ENCODE peak calls at places on chromosome 2, in seven cellular contexts. U, Y, H, P, G, Z and S are unnamed samples.

GRCh38 chr2:158936978-158937377 is 31.5 kb upstream of the TANC1 start:
- DNase-seq in P (peak), U (peak), G (no peak), Y (no peak), Z (no peak), H (peak), S (no peak)

GRCh38 chr2:152403395-152403794 is 68.4 kb downstream of the FMNL2 start:
- DNase-seq in Z (no peak), H (no peak), P (no peak), Y (no peak), U (no peak), G (no peak), S (no peak)

GRCh38 chr2:171393487-171393886 is 40.3 kb downstream of the METTL8 start:
- DNase-seq in P (no peak), Y (no peak), U (no peak), G (no peak), Z (no peak), H (no peak), S (no peak)

GRCh38 chr2:84959045-84959493 is 11.9 kb upstream of the KCMF1 start:
- DNase-seq in Y (no peak), U (peak), H (no peak), Z (no peak), P (peak), G (peak), S (no peak)

GRCh38 chr2:164456599-164456998 is 164.7 kb downstream of the GRB14 start:
- DNase-seq in P (peak), H (no peak), G (no peak), Z (no peak), U (no peak), Y (no peak), S (no peak)

GRCh38 chr2:152466041-152466440 is 131.1 kb downstream of the FMNL2 start:
- DNase-seq in Y (peak), Z (no peak), G (no peak), H (no peak), P (no peak), U (peak), S (no peak)

GRCh38 chr2:96107883-96108551 is 8.4 kb downstream of the ADRA2B start:
- DNase-seq in Y (no peak), U (no peak), P (no peak), Z (no peak), H (no peak), G (peak), S (no peak)

GRCh38 chr2:115161531-115162453 is 719.4 kb downstream of the DPP10 start:
- DNase-seq in G (no peak), Y (no peak), H (no peak), Z (peak), U (no peak), P (no peak), S (no peak)

GRCh38 chr2:127096718-127097470 is 10.1 kb downstream of the BIN1 start:
- DNase-seq in G (no peak), P (no peak), Y (no peak), Z (no peak), U (no peak), H (no peak), S (no peak)

GRCh38 chr2:192960945-192961344 is 766.2 kb upstream of the TMEFF2 start:
- DNase-seq in H (no peak), Y (no peak), P (no peak), G (no peak), Z (no peak), U (peak), S (no peak)

GRCh38 chr2:145957929-145958328 is 1438.0 kb upstream of the ZEB2 start:
- DNase-seq in U (peak), Y (no peak), P (no peak), H (no peak), Z (no peak), G (no peak), S (no peak)

GRCh38 chr2:29425866-29426265 is 310.7 kb downstream of the CLIP4 start:
- DNase-seq in G (no peak), H (no peak), P (no peak), Y (no peak), Z (no peak), U (peak), S (no peak)

GRCh38 chr2:160324161-160324768 is 124.2 kb upstream of the ITGB6 start:
- DNase-seq in U (peak), Z (peak), G (peak), Y (peak), H (peak), P (peak), S (no peak)

DNA sequence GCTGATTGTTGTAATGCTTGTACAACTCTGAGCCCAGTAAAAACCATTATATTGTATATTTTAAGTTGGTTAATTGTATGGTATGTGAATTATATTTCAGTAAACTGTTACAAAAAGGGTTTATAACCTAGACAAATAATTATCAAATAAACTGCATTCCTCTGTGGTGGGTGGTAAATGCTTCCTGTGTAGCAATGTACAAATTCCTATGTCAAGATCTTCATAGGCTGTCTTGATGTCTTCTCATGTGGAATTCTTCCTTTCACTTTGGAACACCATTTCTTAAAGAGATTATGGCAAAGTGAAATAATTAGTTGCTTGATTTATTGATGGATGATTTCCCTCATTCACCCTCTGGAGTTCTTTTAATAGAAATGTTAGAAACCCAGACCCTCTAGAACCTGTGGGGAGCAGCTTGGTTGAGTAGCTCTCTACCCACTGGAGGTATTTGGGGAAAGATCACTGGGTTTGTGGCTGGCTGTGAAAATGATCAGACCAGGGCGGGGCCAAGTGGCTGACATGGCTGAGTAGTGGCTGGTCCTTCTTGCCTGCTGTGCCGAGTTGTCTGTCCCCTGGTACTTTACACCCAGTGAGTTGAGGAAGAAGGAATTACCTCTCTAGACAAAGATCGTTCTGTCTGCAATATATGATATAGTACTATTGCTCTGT is 22.4 kb upstream of the MGAT5 start:
- DNase-seq in P (no peak), G (no peak), U (no peak), Y (no peak), H (no peak), Z (no peak), S (no peak)
- H3K4me3 ChIP-seq in P (no peak), G (no peak), U (no peak), Y (no peak), H (no peak), Z (no peak), S (no peak)

GRCh38 chr2:223837290-223838061 is at the start of gene AP1S3:
- DNase-seq in Y (peak), H (peak), U (peak), P (peak), G (peak), Z (peak), S (no peak)

GRCh38 chr2:223847410-223847809 is 10.0 kb upstream of the AP1S3 start:
- DNase-seq in H (no peak), G (no peak), Y (no peak), P (no peak), U (no peak), Z (peak), S (no peak)

GRCh38 chr2:223835701-223836532 is 1.5 kb downstream of the AP1S3 start:
- DNase-seq in H (no peak), P (no peak), Y (no peak), G (no peak), Z (peak), U (peak), S (no peak)

GRCh38 chr2:223846524-223846923 is 9.1 kb upstream of the AP1S3 start:
- DNase-seq in P (peak), U (peak), Y (no peak), G (no peak), Z (no peak), H (no peak), S (peak)

DNA sequence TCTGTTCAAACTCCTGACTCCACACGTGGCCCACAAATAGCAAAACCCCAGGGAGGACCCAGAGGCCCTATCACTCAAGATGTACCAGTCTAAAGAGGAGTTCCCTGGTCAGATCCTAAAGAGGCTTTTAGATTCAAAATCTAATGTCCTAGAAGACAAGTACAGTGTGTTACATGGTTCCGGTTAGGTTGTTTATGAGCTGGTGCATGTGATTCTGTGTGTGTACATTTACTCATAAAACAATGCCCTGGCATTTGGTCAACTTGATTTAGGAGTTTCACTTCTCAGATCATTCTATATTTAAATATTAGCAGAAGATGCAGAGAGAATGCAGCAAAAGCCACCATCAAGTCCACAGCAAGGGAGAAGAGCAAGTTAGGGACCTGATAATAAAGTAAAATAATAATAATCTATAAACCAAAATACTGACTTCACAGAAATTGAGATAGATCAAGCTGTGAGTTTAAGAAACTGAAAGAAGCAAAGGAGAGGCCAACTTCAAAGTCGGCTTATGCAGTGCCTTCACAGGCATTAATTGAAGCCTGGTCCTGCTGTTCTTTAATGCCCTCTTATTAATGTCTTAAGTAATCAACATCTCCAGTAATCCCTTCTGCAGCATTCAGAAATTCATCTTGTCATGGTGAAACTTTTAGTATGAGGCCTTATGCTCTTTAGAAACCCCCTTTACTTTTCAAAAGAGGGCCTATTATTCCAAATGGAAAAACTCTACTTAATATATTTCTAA is 4.2 kb upstream of the AP1S3 start:
- DNase-seq in Y (no peak), Z (no peak), P (no peak), H (no peak), G (no peak), U (no peak), S (no peak)
- TF ChIP-seq CTCF in Y (no peak), Z (no peak), P (no peak), H (no peak), G (no peak), U (no peak), S (no peak)

GRCh38 chr2:101147971-101148370 is 3.2 kb downstream of the TBC1D8 start:
- DNase-seq in G (no peak), Z (no peak), H (no peak), Y (no peak), P (no peak), U (no peak), S (no peak)
- H3K4me3 ChIP-seq in G (no peak), Z (no peak), H (no peak), Y (no peak), P (no peak), U (no peak), S (no peak)

GRCh38 chr2:50751255-50752069 is 280.5 kb downstream of the NRXN1 start:
- DNase-seq in H (no peak), Z (no peak), G (no peak), P (no peak), U (peak), Y (no peak), S (no peak)

GRCh38 chr2:50743471-50743870 is 288.5 kb downstream of the NRXN1 start:
- DNase-seq in Z (no peak), Y (no peak), U (no peak), G (no peak), P (no peak), H (no peak), S (no peak)

GRCh38 chr2:50749226-50749625 is 282.7 kb downstream of the NRXN1 start:
- DNase-seq in H (no peak), P (no peak), Z (no peak), U (no peak), Y (no peak), G (no peak), S (no peak)

GRCh38 chr2:50748652-50749174 is 283.2 kb downstream of the NRXN1 start:
- DNase-seq in G (no peak), H (no peak), Y (no peak), P (peak), Z (no peak), U (no peak), S (no peak)

GRCh38 chr2:50746526-50746925 is 285.4 kb downstream of the NRXN1 start:
- DNase-seq in Y (no peak), H (no peak), P (peak), Z (no peak), U (peak), G (no peak), S (no peak)
- TF ChIP-seq CTCF in Y (no peak), H (no peak), P (peak), Z (no peak), U (peak), G (no peak), S (peak)

GRCh38 chr2:121788685-121789084 is 33.2 kb downstream of the TSN start:
- DNase-seq in Z (no peak), P (no peak), G (no peak), Y (no peak), H (no peak), U (no peak), S (no peak)
- H3K4me3 ChIP-seq in Z (no peak), P (no peak), G (no peak), Y (no peak), H (no peak), U (no peak), S (no peak)

DNA sequence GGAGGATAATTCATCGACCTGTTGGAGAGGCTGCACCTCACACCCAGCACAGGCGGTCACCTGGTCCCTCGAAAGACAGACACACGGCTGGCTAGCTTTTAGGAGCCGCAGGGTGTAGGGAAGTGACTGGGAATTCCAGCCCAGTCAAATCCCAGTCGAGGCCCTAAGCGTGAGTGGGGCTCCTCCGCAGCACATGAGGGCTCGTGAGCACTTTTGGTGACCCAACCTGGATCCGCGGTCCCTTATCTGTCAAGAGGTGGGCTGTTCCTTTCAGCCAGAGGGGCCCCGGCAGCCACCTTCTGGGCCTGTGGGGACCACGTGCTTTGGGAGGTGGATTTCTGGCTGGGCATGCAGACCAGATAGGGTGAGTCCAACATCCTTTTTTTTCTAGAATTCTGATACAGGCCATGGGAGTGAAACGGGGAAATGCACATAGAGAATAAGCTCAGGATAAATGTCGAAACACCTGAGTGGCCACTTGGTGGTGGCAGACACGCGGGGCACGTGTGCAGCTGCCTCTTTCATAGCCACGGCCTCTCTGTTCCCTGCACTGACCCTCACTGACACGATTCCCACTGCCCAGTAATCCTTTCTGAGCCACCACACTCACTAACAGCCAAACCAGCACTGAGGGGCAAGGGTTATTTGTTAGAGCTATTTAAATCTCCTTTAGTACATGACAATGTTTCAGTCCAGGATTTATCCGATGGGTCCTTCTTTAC is 148.4 kb upstream of the PXDN start:
- DNase-seq in P (no peak), H (no peak), U (no peak), G (no peak), Y (no peak), Z (no peak), S (no peak)
- TF ChIP-seq CTCF in P (no peak), H (no peak), U (no peak), G (no peak), Y (no peak), Z (no peak), S (no peak)

GRCh38 chr2:217964658-217965161 is 38.1 kb downstream of the TNS1 start:
- DNase-seq in U (no peak), Z (peak), Y (no peak), H (no peak), P (no peak), G (peak), S (no peak)
- H3K4me3 ChIP-seq in U (no peak), Z (no peak), Y (no peak), H (no peak), P (no peak), G (no peak), S (no peak)

GRCh38 chr2:66445781-66446177 is 10.9 kb downstream of the MEIS1 start:
- DNase-seq in U (peak), H (no peak), Z (no peak), P (no peak), G (no peak), Y (no peak), S (no peak)
- TF ChIP-seq CTCF in U (no peak), H (no peak), Z (no peak), P (peak), G (no peak), Y (no peak), S (peak)